ENCODE peak calls at places on chromosomes 5 and 9, in six cellular contexts. H, Y, D, S, U and M are unnamed samples.

GRCh38 chr9:136268776-136269175 is 23.2 kb upstream of the QSOX2 start:
- DNase-seq in H (no peak), Y (no peak), D (no peak), S (no peak), U (no peak), M (no peak)

GRCh38 chr9:92392690-92393089 is 11.7 kb downstream of the OGN start:
- DNase-seq in H (no peak), Y (no peak), D (no peak), S (no peak), U (no peak), M (no peak)

GRCh38 chr5:14977058-14977640 is 105.6 kb upstream of the ANKH start:
- DNase-seq in H (no peak), Y (no peak), D (no peak), S (no peak), U (no peak), M (no peak)

GRCh38 chr9:1980387-1980786 is 34.8 kb upstream of the SMARCA2 start:
- DNase-seq in H (no peak), Y (no peak), D (no peak), S (no peak), U (no peak), M (no peak)

GRCh38 chr9:78239506-78239905 is 3.6 kb downstream of the CEP78 start:
- DNase-seq in H (no peak), Y (no peak), D (no peak), S (peak), U (no peak), M (peak)

GRCh38 chr5:51278458-51279049 is 104.7 kb upstream of the ISL1 start:
- DNase-seq in H (no peak), Y (no peak), D (no peak), S (no peak), U (peak), M (no peak)

GRCh38 chr5:96279796-96280542 is 153.1 kb downstream of the PCSK1 start:
- DNase-seq in H (no peak), Y (no peak), D (no peak), S (peak), U (peak), M (no peak)

GRCh38 chr9:98097836-98098235 is 21.2 kb downstream of the TRIM14 start:
- DNase-seq in H (no peak), Y (no peak), D (no peak), S (no peak), U (no peak), M (no peak)

GRCh38 chr9:133967024-133967741 is 24.9 kb downstream of the VAV2 start:
- DNase-seq in H (no peak), Y (no peak), D (no peak), S (no peak), U (no peak), M (no peak)

GRCh38 chr5:102715405-102715804 is 39.7 kb upstream of the PAM start:
- DNase-seq in H (no peak), Y (no peak), D (no peak), S (no peak), U (peak), M (no peak)

GRCh38 chr5:134524826-134525686 is at the start of gene JADE2:
- DNase-seq in H (peak), Y (peak), D (peak), S (peak), U (peak), M (peak)

GRCh38 chr9:33818167-33818831 is 1.3 kb downstream of the UBE2R2 start:
- DNase-seq in H (peak), Y (no peak), D (no peak), S (peak), U (no peak), M (no peak)

GRCh38 chr9:111839981-111840380 is 45.2 kb upstream of the SHOC1 start:
- DNase-seq in H (no peak), Y (no peak), D (no peak), S (no peak), U (peak), M (no peak)

GRCh38 chr9:114588671-114589526 is 1.3 kb downstream of the ATP6V1G1 start:
- DNase-seq in H (no peak), Y (no peak), D (no peak), S (no peak), U (peak), M (no peak)

GRCh38 chr5:111603446-111603827 is 91.1 kb upstream of the STARD4 start:
- DNase-seq in H (no peak), Y (no peak), D (no peak), S (no peak), U (peak), M (no peak)

GRCh38 chr9:92962846-92963245 is 15.5 kb downstream of the FGD3 start:
- DNase-seq in H (no peak), Y (no peak), D (no peak), S (no peak), U (no peak), M (no peak)

GRCh38 chr9:124285903-124286291 is 28.1 kb downstream of the NEK6 start:
- DNase-seq in H (peak), Y (no peak), D (no peak), S (peak), U (peak), M (no peak)

GRCh38 chr9:5549671-5550650 is 39.6 kb downstream of the PDCD1LG2 start:
- DNase-seq in H (no peak), Y (no peak), D (no peak), S (no peak), U (peak), M (no peak)

GRCh38 chr5:91425046-91425445 is 41.9 kb upstream of the ARRDC3 start:
- DNase-seq in H (no peak), Y (no peak), D (no peak), S (no peak), U (no peak), M (no peak)

GRCh38 chr5:23730023-23730422 is 222.6 kb downstream of the PRDM9 start:
- DNase-seq in H (no peak), Y (no peak), D (no peak), S (no peak), U (no peak), M (no peak)

GRCh38 chr9:91214867-91215266 is 146.9 kb downstream of the AUH start:
- DNase-seq in H (no peak), Y (no peak), D (no peak), S (no peak), U (no peak), M (no peak)

GRCh38 chr9:110655723-110656641 is 12.6 kb upstream of the MUSK start:
- DNase-seq in H (peak), Y (no peak), D (no peak), S (no peak), U (peak), M (no peak)

GRCh38 chr9:110330484-110331115 is 7.1 kb downstream of the TXNDC8 start:
- DNase-seq in H (no peak), Y (no peak), D (no peak), S (no peak), U (peak), M (no peak)

GRCh38 chr9:129007766-129008468 is 20.2 kb downstream of the SH3GLB2 start:
- DNase-seq in H (no peak), Y (no peak), D (no peak), S (no peak), U (no peak), M (no peak)

GRCh38 chr5:100841358-100842076 is 61.6 kb downstream of the ST8SIA4 start:
- DNase-seq in H (no peak), Y (no peak), D (no peak), S (peak), U (peak), M (no peak)

GRCh38 chr9:2427016-2427891 is 194.3 kb upstream of the VLDLR start:
- DNase-seq in H (peak), Y (no peak), D (no peak), S (no peak), U (no peak), M (no peak)

GRCh38 chr9:112224401-112225289 is 49.5 kb upstream of the SUSD1 start:
- DNase-seq in H (no peak), Y (no peak), D (no peak), S (no peak), U (peak), M (no peak)

GRCh38 chr9:111634860-111635259 is 3.7 kb downstream of the DNAJC25 start:
- DNase-seq in H (no peak), Y (no peak), D (no peak), S (no peak), U (no peak), M (no peak)

GRCh38 chr5:171757853-171758535 is 27.6 kb upstream of the SMIM23 start:
- DNase-seq in H (no peak), Y (no peak), D (no peak), S (peak), U (peak), M (no peak)

GRCh38 chr9:1210954-1211353 is 160.8 kb downstream of the DMRT2 start:
- DNase-seq in H (no peak), Y (no peak), D (no peak), S (no peak), U (no peak), M (no peak)

GRCh38 chr5:122332589-122333555 is 20.8 kb downstream of the SNCAIP start:
- DNase-seq in H (no peak), Y (no peak), D (no peak), S (no peak), U (no peak), M (no peak)

GRCh38 chr5:120298981-120299380 is 165.1 kb upstream of the PRR16 start:
- DNase-seq in H (no peak), Y (no peak), D (no peak), S (no peak), U (no peak), M (no peak)

GRCh38 chr9:116394753-116395408 is 241.3 kb downstream of the PAPPA start:
- DNase-seq in H (no peak), Y (no peak), D (no peak), S (no peak), U (no peak), M (no peak)

GRCh38 chr5:54460181-54460919 is 4.9 kb downstream of the HSPB3 start:
- DNase-seq in H (no peak), Y (no peak), D (no peak), S (peak), U (peak), M (no peak)

GRCh38 chr9:134960701-134961181 is 43.0 kb upstream of the FCN1 start:
- DNase-seq in H (no peak), Y (no peak), D (no peak), S (no peak), U (no peak), M (no peak)

GRCh38 chr5:157046041-157046440 is 12.9 kb downstream of the HAVCR1 start:
- DNase-seq in H (peak), Y (no peak), D (no peak), S (peak), U (no peak), M (no peak)

DNA sequence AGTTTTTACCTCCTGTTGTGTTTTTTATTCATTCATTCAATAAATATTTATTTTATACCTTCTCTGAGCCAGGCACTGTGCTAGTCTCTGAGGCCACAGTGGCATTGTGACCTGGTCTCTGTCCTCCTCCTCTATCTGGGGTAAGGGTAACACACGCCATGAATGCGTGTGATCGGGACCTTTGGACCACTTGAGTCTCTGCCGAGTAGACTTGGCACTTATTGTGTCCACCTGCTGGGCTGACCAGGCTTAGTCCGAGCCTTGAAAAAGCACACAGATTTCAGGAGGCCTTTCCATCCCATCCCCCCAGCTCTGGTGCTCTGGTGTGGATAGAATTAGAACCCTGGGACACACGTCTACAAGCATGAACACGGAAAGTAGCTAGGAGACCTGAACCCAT is 58.7 kb downstream of the ERGIC1 start:
- DNase-seq in H (no peak), Y (no peak), D (no peak), S (no peak), U (no peak), M (no peak)
- TF ChIP-seq CTCF in H (no peak), Y (no peak), D (no peak), S (no peak), U (no peak), M (no peak)

GRCh38 chr5:29214821-29215220 is 1978.7 kb upstream of the CDH6 start:
- DNase-seq in H (no peak), Y (no peak), D (no peak), S (no peak), U (no peak), M (no peak)

GRCh38 chr5:29218829-29219228 is 1974.7 kb upstream of the CDH6 start:
- DNase-seq in H (no peak), Y (no peak), D (no peak), S (no peak), U (no peak), M (no peak)

GRCh38 chr5:29213475-29213874 is 1980.0 kb upstream of the CDH6 start:
- DNase-seq in H (no peak), Y (no peak), D (no peak), S (no peak), U (no peak), M (no peak)

GRCh38 chr5:29218138-29218537 is 1975.3 kb upstream of the CDH6 start:
- DNase-seq in H (no peak), Y (no peak), D (no peak), S (peak), U (no peak), M (no peak)
- TF ChIP-seq CTCF in H (no peak), Y (no peak), D (no peak), S (no peak), U (no peak), M (no peak)

DNA sequence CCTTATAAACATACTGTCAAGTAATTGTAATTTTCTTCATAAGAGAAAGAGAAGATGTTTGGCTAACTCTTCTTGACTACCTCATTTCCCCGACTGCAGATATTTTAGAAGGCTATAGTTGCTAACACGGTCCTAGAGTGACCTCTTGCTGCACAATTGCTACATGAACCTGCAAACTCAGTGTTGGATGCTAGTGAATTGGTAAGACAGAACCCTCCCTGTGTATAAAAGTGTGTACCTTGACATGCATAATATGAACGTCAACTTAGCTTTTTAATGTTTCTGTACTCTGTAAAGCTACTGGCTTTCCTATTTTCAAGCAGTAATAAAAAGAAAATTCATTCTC is 46.7 kb upstream of the CER1 start:
- DNase-seq in H (no peak), Y (no peak), D (no peak), S (peak), U (peak), M (no peak)
- TF ChIP-seq CTCF in H (no peak), Y (no peak), D (no peak), S (no peak), U (peak), M (no peak)

GRCh38 chr5:77628840-77629552 is 9.5 kb downstream of the OTP start:
- DNase-seq in H (no peak), Y (no peak), D (no peak), S (peak), U (no peak), M (no peak)
- TF ChIP-seq CTCF in H (no peak), Y (no peak), D (no peak), S (no peak), U (no peak), M (no peak)

GRCh38 chr5:142145106-142145900 is 36.7 kb downstream of the NDFIP1 start:
- DNase-seq in H (no peak), Y (no peak), D (peak), S (peak), U (peak), M (no peak)

GRCh38 chr5:142143878-142144277 is 35.3 kb downstream of the NDFIP1 start:
- DNase-seq in H (no peak), Y (no peak), D (no peak), S (peak), U (peak), M (no peak)

GRCh38 chr5:142141463-142141862 is 32.9 kb downstream of the NDFIP1 start:
- DNase-seq in H (no peak), Y (no peak), D (no peak), S (no peak), U (no peak), M (no peak)
- TF ChIP-seq CTCF in H (peak), Y (no peak), D (peak), S (peak), U (no peak), M (peak)

GRCh38 chr5:90000351-90000750 is 409.2 kb downstream of the CETN3 start:
- DNase-seq in H (no peak), Y (no peak), D (no peak), S (peak), U (no peak), M (no peak)
- TF ChIP-seq CTCF in H (no peak), Y (no peak), D (no peak), S (no peak), U (no peak), M (no peak)

GRCh38 chr5:7849531-7850240 is 1.2 kb downstream of the CFAP90 start:
- DNase-seq in H (no peak), Y (no peak), D (peak), S (peak), U (no peak), M (no peak)

GRCh38 chr5:7850241-7850532 is 746 bp downstream of the CFAP90 start:
- DNase-seq in H (no peak), Y (no peak), D (no peak), S (no peak), U (no peak), M (no peak)

GRCh38 chr5:7851617-7852289 is 820 bp upstream of the CFAP90 start:
- DNase-seq in H (no peak), Y (no peak), D (no peak), S (no peak), U (no peak), M (no peak)

GRCh38 chr5:7851240-7851592 is 283 bp upstream of the CFAP90 start:
- DNase-seq in H (no peak), Y (no peak), D (no peak), S (no peak), U (no peak), M (no peak)

GRCh38 chr5:7850533-7851239 is at the start of gene CFAP90:
- DNase-seq in H (peak), Y (peak), D (peak), S (peak), U (peak), M (peak)
- TF ChIP-seq CTCF in H (peak), Y (no peak), D (peak), S (no peak), U (peak), M (peak)